ENCODE peak calls at places on chromosomes 6 and 20, in nine cellular contexts. N, W, L, S, U, M, X, F and Z are unnamed samples.
A peak's percentile ranks its signal among the peaks of the same experiment; 100 is the strongest.

GRCh38 chr6:142816024-142816423 is 129.0 kb downstream of the HIVEP2 start:
- DNase-seq in N (no peak), W (no peak), L (no peak), S (no peak), U (no peak), M (no peak), X (no peak), F (no peak), Z (no peak)

GRCh38 chr20:1297486-1297885 is 31.4 kb downstream of the SNPH start:
- DNase-seq in N (no peak), W (no peak), L (no peak), S (no peak), U (no peak), M (no peak), X (no peak), F (no peak), Z (no peak)

GRCh38 chr6:112286010-112286409 is 31.6 kb upstream of the LAMA4 start:
- DNase-seq in N (no peak), W (peak; percentile 53), L (no peak), S (no peak), U (no peak), M (peak; percentile 35), X (no peak), F (no peak), Z (no peak)

GRCh38 chr6:132973556-132973993 is 159.2 kb downstream of the RPS12 start:
- DNase-seq in N (no peak), W (no peak), L (no peak), S (peak; percentile 9), U (no peak), M (no peak), X (no peak), F (no peak), Z (no peak)

GRCh38 chr6:19279137-19279747 is 557.9 kb upstream of the ID4 start:
- DNase-seq in N (no peak), W (no peak), L (no peak), S (no peak), U (peak; percentile 45), M (no peak), X (no peak), F (no peak), Z (no peak)

GRCh38 chr6:109125504-109125903 is 30.2 kb downstream of the CEP57L1 start:
- DNase-seq in N (no peak), W (no peak), L (no peak), S (no peak), U (no peak), M (no peak), X (no peak), F (no peak), Z (no peak)

GRCh38 chr6:143843689-143844405 is 709 bp downstream of the LTV1 start:
- DNase-seq in N (no peak), W (peak; percentile 29), L (no peak), S (peak; percentile 50), U (no peak), M (no peak), X (no peak), F (no peak), Z (no peak)

GRCh38 chr6:33198853-33199436 is 1.5 kb downstream of the RXRB start:
- DNase-seq in N (no peak), W (no peak), L (no peak), S (no peak), U (no peak), M (no peak), X (no peak), F (no peak), Z (peak; percentile 75)

GRCh38 chr20:44770480-44771171 is 25.0 kb downstream of the KCNK15 start:
- DNase-seq in N (no peak), W (no peak), L (no peak), S (peak; percentile 1), U (no peak), M (no peak), X (no peak), F (no peak), Z (no peak)

GRCh38 chr6:150228067-150228733 is 85.4 kb downstream of the PPP1R14C start:
- DNase-seq in N (no peak), W (no peak), L (no peak), S (no peak), U (no peak), M (no peak), X (no peak), F (no peak), Z (no peak)

GRCh38 chr6:12957321-12958051 is 240.9 kb downstream of the PHACTR1 start:
- DNase-seq in N (no peak), W (peak; percentile 27), L (peak; percentile 81), S (peak; percentile 27), U (peak; percentile 55), M (peak; percentile 8), X (no peak), F (no peak), Z (peak; percentile 76)

GRCh38 chr6:115133790-115134189 is 791.0 kb upstream of the HS3ST5 start:
- DNase-seq in N (no peak), W (no peak), L (no peak), S (no peak), U (no peak), M (no peak), X (no peak), F (no peak), Z (no peak)

GRCh38 chr20:36666181-36666740 is 20.3 kb upstream of the SLA2 start:
- DNase-seq in N (no peak), W (peak; percentile 38), L (no peak), S (no peak), U (peak; percentile 49), M (no peak), X (no peak), F (no peak), Z (no peak)

GRCh38 chr6:122913558-122913957 is 82.5 kb upstream of the CLVS2 start:
- DNase-seq in N (no peak), W (no peak), L (no peak), S (no peak), U (no peak), M (no peak), X (no peak), F (no peak), Z (no peak)

GRCh38 chr6:47496935-47497579 is 19.5 kb downstream of the CD2AP start:
- DNase-seq in N (no peak), W (no peak), L (no peak), S (no peak), U (no peak), M (no peak), X (no peak), F (no peak), Z (no peak)

GRCh38 chr6:46850781-46851180 is 57.6 kb downstream of the MEP1A start:
- DNase-seq in N (no peak), W (no peak), L (no peak), S (no peak), U (no peak), M (no peak), X (no peak), F (peak; percentile 2), Z (no peak)

GRCh38 chr6:144559865-144560603 is 274.9 kb downstream of the UTRN start:
- DNase-seq in N (no peak), W (peak; percentile 8), L (no peak), S (no peak), U (peak; percentile 38), M (no peak), X (no peak), F (no peak), Z (no peak)